ENCODE peak calls at places on chromosomes 2 and 18, in five cellular contexts. D is WTC11, N is A549, G is H1, M is HepG2. V is an unnamed sample.

GRCh38 chr2:109614715-109615636 is 812 bp downstream of the SOWAHC start:
- DNase-seq in D (peak), N (no peak), G (no peak), M (no peak), V (no peak)

GRCh38 chr2:76985387-76986136 is 536.6 kb downstream of the LRRTM4 start:
- DNase-seq in D (no peak), N (no peak), G (no peak), M (no peak), V (no peak)

GRCh38 chr2:225002656-225003045 is 39.6 kb downstream of the DOCK10 start:
- DNase-seq in D (no peak), N (no peak), G (no peak), M (no peak), V (no peak)

GRCh38 chr2:25505630-25506029 is 163.9 kb upstream of the DNMT3A start:
- DNase-seq in D (no peak), N (no peak), G (no peak), M (no peak), V (peak)

GRCh38 chr2:73175663-73176204 is 26.6 kb upstream of the NOTO start:
- DNase-seq in D (peak), N (no peak), G (no peak), M (peak), V (peak)

GRCh38 chr18:35024196-35024595 is 17.0 kb upstream of the MAPRE2 start:
- DNase-seq in D (no peak), N (no peak), G (no peak), M (no peak), V (no peak)

GRCh38 chr2:170222298-170222697 is 44.4 kb downstream of the MYO3B start:
- DNase-seq in D (no peak), N (no peak), G (no peak), M (no peak), V (peak)

GRCh38 chr2:139885921-139886498 is 1105.8 kb upstream of the NXPH2 start:
- DNase-seq in D (no peak), N (no peak), G (no peak), M (no peak), V (no peak)

GRCh38 chr2:215441560-215442391 is 5.9 kb upstream of the FN1 start:
- DNase-seq in D (no peak), N (no peak), G (no peak), M (no peak), V (no peak)

GRCh38 chr2:43219383-43220228 is 6.8 kb downstream of the ZFP36L2 start:
- DNase-seq in D (peak), N (peak), G (no peak), M (peak), V (peak)

GRCh38 chr2:189096769-189097447 is 82.7 kb downstream of the COL5A2 start:
- DNase-seq in D (no peak), N (peak), G (no peak), M (peak), V (peak)

GRCh38 chr2:182020319-182021055 is 34.8 kb downstream of the PPP1R1C start:
- DNase-seq in D (no peak), N (no peak), G (no peak), M (no peak), V (peak)

GRCh38 chr2:70121627-70122372 is 34.5 kb downstream of the PCBP1 start:
- DNase-seq in D (no peak), N (no peak), G (no peak), M (peak), V (no peak)

GRCh38 chr2:200585730-200586643 is at the start of gene AOX1:
- DNase-seq in D (peak), N (no peak), G (peak), M (peak), V (peak)

GRCh38 chr2:164992818-164993217 is 37.5 kb upstream of the SLC38A11 start:
- DNase-seq in D (peak), N (no peak), G (no peak), M (peak), V (peak)

GRCh38 chr2:79090678-79091077 is 2.9 kb upstream of the REG1B start:
- DNase-seq in D (no peak), N (no peak), G (no peak), M (no peak), V (no peak)

GRCh38 chr2:73268831-73269685 is 15.2 kb downstream of the FBXO41 start:
- DNase-seq in D (peak), N (peak), G (peak), M (no peak), V (peak)

GRCh38 chr2:172970660-172971059 is 105.0 kb upstream of the MAP3K20 start:
- DNase-seq in D (no peak), N (no peak), G (no peak), M (no peak), V (no peak)

GRCh38 chr2:96514521-96514920 is 9.4 kb upstream of the NEURL3 start:
- DNase-seq in D (no peak), N (no peak), G (no peak), M (no peak), V (no peak)

GRCh38 chr18:35415511-35416427 is 38.6 kb upstream of the ZNF396 start:
- DNase-seq in D (no peak), N (no peak), G (no peak), M (no peak), V (peak)

DNA sequence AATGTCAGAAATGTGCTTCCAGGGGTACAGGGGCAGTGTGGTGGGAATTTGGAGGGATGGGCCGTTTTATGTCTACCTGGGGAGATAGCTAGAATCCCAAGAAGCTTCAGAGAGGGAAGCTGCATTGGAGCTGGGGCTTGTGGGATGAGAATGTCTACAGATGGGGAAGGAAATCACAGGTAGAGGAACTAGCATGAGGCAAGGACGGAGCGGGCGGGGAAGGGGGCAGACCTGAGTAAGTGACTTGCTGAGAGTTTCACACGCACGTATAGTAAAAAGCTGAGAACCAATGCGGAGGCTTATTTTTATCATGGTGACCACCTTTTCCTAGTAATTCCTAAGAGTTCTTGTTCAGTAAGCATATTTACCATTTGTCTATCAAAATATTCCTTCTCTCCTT is 6.3 kb downstream of the C2orf80 start:
- DNase-seq in D (peak), N (no peak), G (no peak), M (no peak), V (no peak)
- TF ChIP-seq USF2 in D (no peak), N (no peak), G (no peak), M (no peak), V (no peak)

GRCh38 chr2:71554706-71555056 is 101.3 kb downstream of the DYSF start:
- DNase-seq in D (no peak), N (no peak), G (no peak), M (no peak), V (no peak)
- TF ChIP-seq USF2 in D (no peak), N (no peak), G (no peak), M (no peak), V (no peak)

GRCh38 chr2:203606051-203606450 is 71.0 kb upstream of the RAPH1 start:
- DNase-seq in D (no peak), N (no peak), G (no peak), M (no peak), V (no peak)

GRCh38 chr2:203610558-203610957 is 75.5 kb upstream of the RAPH1 start:
- DNase-seq in D (no peak), N (no peak), G (no peak), M (no peak), V (no peak)

GRCh38 chr2:203603451-203604389 is 68.6 kb upstream of the RAPH1 start:
- DNase-seq in D (no peak), N (no peak), G (no peak), M (no peak), V (no peak)

GRCh38 chr2:203600286-203600685 is 65.2 kb upstream of the RAPH1 start:
- DNase-seq in D (no peak), N (no peak), G (peak), M (no peak), V (no peak)

GRCh38 chr2:203605302-203605701 is 70.2 kb upstream of the RAPH1 start:
- DNase-seq in D (no peak), N (no peak), G (no peak), M (no peak), V (peak)
- TF ChIP-seq USF2 in D (no peak), N (no peak), G (no peak), M (no peak), V (no peak)

GRCh38 chr2:207423886-207424285 is 105.9 kb upstream of the CREB1 start:
- DNase-seq in D (no peak), N (no peak), G (no peak), M (no peak), V (peak)
- TF ChIP-seq USF2 in D (no peak), N (no peak), G (no peak), M (no peak), V (peak)

GRCh38 chr2:20422679-20423271 is 24.1 kb upstream of the RHOB start:
- DNase-seq in D (peak), N (no peak), G (no peak), M (peak), V (peak)
- TF ChIP-seq USF2 in D (no peak), N (no peak), G (no peak), M (no peak), V (no peak)

GRCh38 chr2:15943378-15943851 is 3.1 kb downstream of the MYCN start:
- DNase-seq in D (peak), N (peak), G (no peak), M (no peak), V (no peak)
- TF ChIP-seq USF2 in D (no peak), N (no peak), G (no peak), M (no peak), V (no peak)